ENCODE peak calls at places on chromosomes 7 and 10, in seven cellular contexts. S is transverse colon; F is AG04450; X is naive thymus-derived CD4-positive, alpha-beta T cell; J is tibial artery; G is kidney; H is pancreas. Q is an unnamed sample.

GRCh38 chr10:4354382-4354812 is 471.6 kb upstream of the AKR1E2 start:
- DNase-seq in J (no peak), S (peak), G (no peak), X (no peak), F (no peak), H (no peak), Q (no peak)

GRCh38 chr10:102643346-102644065 is 773 bp upstream of the TRIM8 start:
- DNase-seq in F (no peak), G (peak), X (peak), H (peak), S (peak), J (peak), Q (peak)

GRCh38 chr7:131369354-131369753 is 41.7 kb downstream of the MKLN1 start:
- DNase-seq in J (no peak), H (no peak), F (no peak), G (no peak), X (no peak), S (no peak), Q (no peak)

GRCh38 chr7:36406156-36406555 is 16.5 kb downstream of the ANLN start:
- DNase-seq in G (no peak), F (no peak), S (no peak), H (no peak), J (no peak), X (no peak), Q (peak)

GRCh38 chr10:7635431-7636125 is 31.2 kb downstream of the ITIH5 start:
- DNase-seq in J (no peak), F (no peak), H (no peak), G (no peak), S (no peak), X (no peak), Q (no peak)

GRCh38 chr7:3453398-3453797 is 152.3 kb downstream of the SDK1 start:
- DNase-seq in H (no peak), F (no peak), J (no peak), S (no peak), X (no peak), G (no peak), Q (no peak)

GRCh38 chr10:31929986-31930675 is 1.5 kb upstream of the ARHGAP12 start:
- DNase-seq in J (no peak), F (no peak), X (peak), G (no peak), S (no peak), H (no peak), Q (no peak)

GRCh38 chr7:47508389-47509380 is 73.2 kb downstream of the TNS3 start:
- DNase-seq in G (peak), S (no peak), H (no peak), F (no peak), X (no peak), J (peak), Q (no peak)

GRCh38 chr10:72954596-72955569 is at the start of gene PLA2G12B:
- DNase-seq in J (no peak), S (peak), H (no peak), G (no peak), X (no peak), F (no peak), Q (no peak)

GRCh38 chr10:22294694-22295093 is 21.5 kb upstream of the COMMD3 start:
- DNase-seq in G (no peak), X (no peak), F (no peak), S (no peak), H (no peak), J (no peak), Q (no peak)

GRCh38 chr7:106425017-106425719 is 140.4 kb upstream of the NAMPT start:
- DNase-seq in F (peak), G (peak), J (peak), H (no peak), X (no peak), S (peak), Q (no peak)

GRCh38 chr7:139797607-139798006 is 19.8 kb upstream of the HIPK2 start:
- DNase-seq in H (no peak), G (no peak), X (no peak), S (no peak), J (no peak), F (no peak), Q (no peak)

GRCh38 chr7:53059591-53059990 is 24.2 kb downstream of the POM121L12 start:
- DNase-seq in F (no peak), G (no peak), S (no peak), J (no peak), X (no peak), H (no peak), Q (no peak)

GRCh38 chr10:44804661-44805060 is 106.5 kb upstream of the TMEM72 start:
- DNase-seq in G (no peak), S (no peak), X (no peak), J (no peak), H (no peak), F (no peak), Q (no peak)

GRCh38 chr10:79434816-79435215 is 10.6 kb downstream of the ZCCHC24 start:
- DNase-seq in S (no peak), X (no peak), F (no peak), G (no peak), J (peak), H (no peak), Q (no peak)

GRCh38 chr7:101104193-101104713 is 19.0 kb downstream of the TRIM56 start:
- DNase-seq in S (no peak), X (no peak), J (no peak), F (no peak), H (no peak), G (no peak), Q (peak)

GRCh38 chr7:92698237-92698841 is 108.1 kb upstream of the FAM133B start:
- DNase-seq in H (no peak), S (peak), F (peak), J (no peak), X (no peak), G (no peak), Q (peak)

GRCh38 chr7:107593025-107593410 is 13.0 kb downstream of the BCAP29 start:
- DNase-seq in G (no peak), H (no peak), X (no peak), S (no peak), J (no peak), F (no peak), Q (no peak)

GRCh38 chr7:48083114-48083830 is 5.8 kb upstream of the UPP1 start:
- DNase-seq in S (peak), J (no peak), F (peak), G (no peak), X (peak), H (no peak), Q (no peak)

GRCh38 chr7:516606-517456 is 2.8 kb downstream of the PDGFA start:
- DNase-seq in F (no peak), H (peak), G (peak), S (peak), J (peak), X (no peak), Q (no peak)

GRCh38 chr7:112202819-112203218 is 3.4 kb downstream of the DOCK4 start:
- DNase-seq in G (peak), H (no peak), X (peak), F (no peak), J (peak), S (peak), Q (no peak)

GRCh38 chr10:12022580-12023257 is 19.9 kb downstream of the UPF2 start:
- DNase-seq in S (no peak), F (no peak), X (no peak), G (no peak), J (no peak), H (no peak), Q (no peak)

GRCh38 chr7:5514440-5515035 is 90.9 kb upstream of the TNRC18 start:
- DNase-seq in F (no peak), X (no peak), H (no peak), S (no peak), G (no peak), J (no peak), Q (no peak)

GRCh38 chr10:98097611-98098010 is 36.8 kb upstream of the R3HCC1L start:
- DNase-seq in F (no peak), G (no peak), J (no peak), X (no peak), H (no peak), S (no peak), Q (no peak)

GRCh38 chr10:63217120-63217605 is 84.0 kb downstream of the NRBF2 start:
- DNase-seq in H (no peak), F (no peak), G (no peak), S (no peak), X (peak), J (no peak), Q (no peak)

GRCh38 chr10:7405637-7406036 is 5.2 kb downstream of the SFMBT2 start:
- DNase-seq in H (no peak), J (no peak), G (no peak), X (no peak), S (no peak), F (no peak), Q (no peak)

GRCh38 chr10:117221156-117221711 is 19.7 kb upstream of the SLC18A2 start:
- DNase-seq in J (no peak), S (no peak), X (no peak), H (peak), F (no peak), G (no peak), Q (no peak)

GRCh38 chr10:96292971-96293909 is 11.0 kb upstream of the DNTT start:
- DNase-seq in G (no peak), S (peak), F (peak), J (no peak), X (peak), H (no peak), Q (peak)

GRCh38 chr10:61634711-61635110 is 28.0 kb upstream of the CABCOCO1 start:
- DNase-seq in J (no peak), F (no peak), G (no peak), X (no peak), S (no peak), H (no peak), Q (no peak)

GRCh38 chr7:82017334-82017943 is 247.6 kb upstream of the HGF start:
- DNase-seq in S (no peak), F (peak), X (no peak), H (no peak), G (no peak), J (no peak), Q (no peak)

GRCh38 chr7:12090757-12091134 is 120.3 kb upstream of the TMEM106B start:
- DNase-seq in J (no peak), S (no peak), F (no peak), X (no peak), H (peak), G (peak), Q (no peak)

GRCh38 chr7:157888579-157888978 is 551.8 kb downstream of the DNAJB6 start:
- DNase-seq in H (no peak), F (no peak), X (no peak), S (no peak), J (peak), G (no peak), Q (no peak)

GRCh38 chr7:69109131-69109740 is 489.0 kb upstream of the AUTS2 start:
- DNase-seq in G (no peak), H (no peak), X (no peak), F (no peak), J (no peak), S (no peak), Q (no peak)

GRCh38 chr10:102632394-102633062 is 11.8 kb upstream of the TRIM8 start:
- DNase-seq in J (no peak), H (no peak), X (no peak), F (no peak), S (no peak), G (peak), Q (no peak)

GRCh38 chr10:24894309-24894708 is 58.1 kb downstream of the PRTFDC1 start:
- DNase-seq in F (peak), G (no peak), S (no peak), X (no peak), H (no peak), J (no peak), Q (no peak)
- H3K27ac ChIP-seq in F (peak), G (no peak), S (no peak), X (peak), H (no peak), J (no peak), Q (no peak)

GRCh38 chr10:30185916-30186315 is 126.5 kb upstream of the JCAD start:
- DNase-seq in G (no peak), J (no peak), S (no peak), F (peak), X (no peak), H (no peak), Q (no peak)
- H3K27ac ChIP-seq in G (no peak), J (peak), S (no peak), F (no peak), X (no peak), H (peak), Q (no peak)

GRCh38 chr10:75126277-75126676 is 14.8 kb downstream of the SAMD8 start:
- DNase-seq in J (no peak), H (no peak), G (no peak), S (no peak), F (no peak), X (no peak), Q (no peak)

GRCh38 chr10:75129537-75129936 is 18.1 kb downstream of the SAMD8 start:
- DNase-seq in G (no peak), F (no peak), J (no peak), X (no peak), H (no peak), S (no peak), Q (no peak)

GRCh38 chr10:75122505-75122904 is 11.0 kb downstream of the SAMD8 start:
- DNase-seq in G (no peak), H (no peak), X (no peak), J (no peak), S (no peak), F (no peak), Q (no peak)

GRCh38 chr10:75123088-75123682 is 11.7 kb downstream of the SAMD8 start:
- DNase-seq in F (no peak), J (no peak), G (no peak), H (no peak), X (no peak), S (no peak), Q (no peak)

DNA sequence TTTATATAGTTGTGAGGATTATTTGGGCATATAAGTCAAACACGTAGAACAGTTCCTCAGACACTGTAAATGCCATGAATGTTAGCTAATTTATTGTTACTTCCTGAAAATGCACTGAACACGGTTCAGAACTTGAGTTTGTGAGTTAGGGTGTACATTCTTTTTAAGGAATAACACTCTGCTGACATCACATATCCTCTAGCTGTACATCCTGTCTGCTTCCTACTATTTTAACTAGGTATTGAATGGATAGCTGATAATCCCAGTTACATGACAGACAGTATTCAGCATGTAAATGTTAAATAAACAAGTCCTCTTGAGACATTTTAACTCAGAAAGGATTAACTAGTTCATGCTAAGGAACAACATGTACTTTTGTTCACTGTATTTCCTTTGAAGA is 16.0 kb downstream of the SAMD8 start:
- DNase-seq in J (no peak), H (no peak), X (no peak), S (no peak), F (no peak), G (no peak), Q (no peak)
- H3K27ac ChIP-seq in J (no peak), H (no peak), X (no peak), S (no peak), F (no peak), G (no peak), Q (no peak)

DNA sequence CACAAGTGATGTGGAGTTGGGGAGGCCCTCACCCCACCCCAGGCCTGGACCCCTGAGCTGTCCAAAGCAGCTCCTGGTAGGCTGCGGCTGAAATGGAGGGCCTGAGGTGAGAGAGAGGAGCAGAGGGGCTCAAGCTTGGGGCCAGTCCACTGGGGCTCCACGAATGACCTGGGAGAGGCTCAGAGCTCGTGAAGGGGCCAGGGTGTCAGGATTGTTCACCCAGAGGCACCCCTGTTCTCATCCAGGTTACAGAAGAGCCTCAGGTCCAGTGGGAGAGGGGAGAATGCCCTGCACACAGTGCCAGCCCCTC is 102.2 kb upstream of the RET start:
- DNase-seq in X (no peak), F (no peak), J (peak), H (peak), G (peak), S (no peak), Q (no peak)
- H3K27ac ChIP-seq in X (no peak), F (no peak), J (no peak), H (no peak), G (no peak), S (no peak), Q (no peak)